ENCODE peak calls at places on chromosomes 11 and 22, in seven cellular contexts. V, C, M, P, R, W and K are unnamed samples.

GRCh38 chr22:20438066-20438677 is 547 bp upstream of the SCARF2 start:
- DNase-seq in M (no peak), V (no peak), W (no peak), R (no peak), P (no peak), C (no peak), K (no peak)

GRCh38 chr11:1099519-1100355 is 25.1 kb downstream of the MUC2 start:
- DNase-seq in C (no peak), R (no peak), P (no peak), W (no peak), V (no peak), M (no peak), K (no peak)

GRCh38 chr11:77087723-77088225 is 14.9 kb upstream of the OMP start:
- DNase-seq in V (no peak), W (no peak), M (no peak), P (no peak), R (no peak), C (no peak), K (no peak)

GRCh38 chr22:21582801-21583740 is 15.6 kb downstream of the UBE2L3 start:
- DNase-seq in V (no peak), W (no peak), P (no peak), R (no peak), C (peak; percentile 39), M (no peak), K (no peak)

GRCh38 chr22:50009765-50010675 is 2.5 kb downstream of the IL17REL start:
- DNase-seq in P (no peak), C (no peak), R (no peak), V (no peak), W (no peak), M (no peak), K (peak; percentile 7)

GRCh38 chr22:44664149-44664548 is 37.9 kb upstream of the PRR5 start:
- DNase-seq in W (peak; percentile 47), V (no peak), M (peak; percentile 74), P (no peak), C (no peak), R (peak; percentile 51), K (peak; percentile 69)

GRCh38 chr11:61974766-61975631 is 7.6 kb upstream of the FTH1 start:
- DNase-seq in M (no peak), V (peak; percentile 66), C (no peak), P (peak; percentile 39), W (no peak), R (peak; percentile 80), K (no peak)

GRCh38 chr11:85806876-85807275 is 4.1 kb downstream of the SYTL2 start:
- DNase-seq in W (no peak), C (no peak), M (no peak), R (no peak), V (no peak), P (no peak), K (no peak)

GRCh38 chr11:12888525-12889158 is 120.5 kb upstream of the RASSF10 start:
- DNase-seq in P (peak; percentile 77), W (peak; percentile 49), V (peak; percentile 82), R (peak; percentile 91), M (peak; percentile 49), C (peak; percentile 73), K (peak; percentile 86)

GRCh38 chr22:44311104-44311854 is 1.5 kb downstream of the SHISAL1 start:
- DNase-seq in C (no peak), W (no peak), V (no peak), M (no peak), P (no peak), R (no peak), K (no peak)

GRCh38 chr11:80937831-80938230 is 1497.0 kb upstream of the TENM4 start:
- DNase-seq in M (no peak), P (no peak), V (no peak), C (no peak), R (no peak), W (no peak), K (no peak)

GRCh38 chr11:79212711-79213110 is 228.1 kb downstream of the TENM4 start:
- DNase-seq in M (no peak), R (no peak), P (no peak), C (no peak), V (no peak), W (no peak), K (no peak)

GRCh38 chr11:48093795-48094642 is 113.7 kb downstream of the PTPRJ start:
- DNase-seq in V (peak; percentile 56), W (no peak), R (no peak), C (no peak), P (no peak), M (no peak), K (no peak)

GRCh38 chr11:46914363-46914762 is 4.0 kb downstream of the LRP4 start:
- DNase-seq in R (no peak), W (no peak), V (peak; percentile 49), C (no peak), M (no peak), P (no peak), K (peak; percentile 50)
- H3K4me1 ChIP-seq in R (peaks cover 67% of the 10 kb centered on the region), W (peaks cover 22% of the 10 kb centered on the region), V (peaks cover 6% of the 10 kb centered on the region), C (peaks cover 57% of the 10 kb centered on the region), M (peaks cover 18% of the 10 kb centered on the region), P (peaks cover 8% of the 10 kb centered on the region), K (peaks cover 67% of the 10 kb centered on the region)

GRCh38 chr11:134466909-134467567 is 55.0 kb upstream of the B3GAT1 start:
- DNase-seq in M (no peak), W (no peak), V (no peak), P (no peak), R (peak; percentile 60), C (no peak), K (no peak)

GRCh38 chr11:134464981-134465730 is 53.1 kb upstream of the B3GAT1 start:
- DNase-seq in R (no peak), V (no peak), P (no peak), C (no peak), M (no peak), W (no peak), K (no peak)

GRCh38 chr11:134468081-134468668 is 56.1 kb upstream of the B3GAT1 start:
- DNase-seq in M (no peak), R (no peak), V (no peak), P (no peak), C (no peak), W (no peak), K (no peak)

GRCh38 chr11:134464196-134464595 is 52.2 kb upstream of the B3GAT1 start:
- DNase-seq in M (no peak), R (no peak), P (no peak), C (no peak), W (no peak), V (no peak), K (no peak)

DNA sequence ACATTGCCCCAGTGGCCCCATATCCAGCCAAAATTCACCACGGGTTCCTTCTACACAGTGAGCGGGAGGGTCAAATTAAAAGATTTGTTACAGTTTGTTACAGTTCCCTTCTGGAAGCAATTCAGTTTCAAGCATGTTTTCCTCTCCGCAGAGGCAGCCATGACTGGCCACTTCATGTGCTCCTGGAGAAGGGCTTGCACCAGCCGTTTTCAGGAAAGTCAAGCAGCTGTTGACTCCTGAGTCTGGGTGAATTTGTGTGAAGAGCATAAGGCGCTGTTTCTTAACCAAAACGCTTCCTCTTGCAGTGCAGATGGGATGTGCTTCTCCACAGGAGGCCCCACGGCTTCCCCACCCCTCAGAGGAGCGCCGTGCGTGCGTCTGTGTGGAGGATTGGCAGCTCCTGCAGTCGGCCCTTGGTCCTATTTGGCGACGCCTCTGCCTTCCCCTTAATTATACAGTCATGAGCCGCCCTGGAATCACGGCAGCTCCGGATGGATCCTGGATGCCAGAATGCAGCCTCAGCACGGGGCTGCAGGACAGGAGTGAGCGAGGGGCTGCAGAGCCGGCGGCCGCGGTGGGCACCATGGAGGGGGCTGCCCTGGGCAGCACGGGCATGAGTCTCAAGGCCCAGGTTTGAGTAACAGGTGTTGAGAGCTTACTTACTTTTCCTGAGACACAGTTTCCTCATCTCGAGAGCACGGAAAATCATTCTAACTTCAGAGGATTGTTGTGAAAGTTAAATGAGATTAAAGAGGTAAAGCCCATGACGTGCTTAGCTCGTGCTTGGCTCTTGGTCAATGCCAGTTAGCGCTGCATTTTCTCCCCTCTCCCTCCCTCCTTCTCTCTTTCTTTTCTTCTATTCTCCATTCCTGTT is 54.2 kb upstream of the B3GAT1 start:
- DNase-seq in R (peak; percentile 66), W (no peak), C (no peak), M (no peak), P (no peak), V (no peak), K (no peak)
- H3K4me3 ChIP-seq in R (peak overlapping the region; percentile 4), W (no peak overlapping the region), C (no peak overlapping the region), M (no peak overlapping the region), P (no peak overlapping the region), V (no peak overlapping the region), K (no peak overlapping the region)

GRCh38 chr11:69033431-69033830 is 15.3 kb upstream of the TPCN2 start:
- DNase-seq in P (no peak), V (no peak), C (no peak), W (no peak), M (no peak), R (no peak), K (no peak)

GRCh38 chr11:69027704-69028372 is 14.8 kb upstream of the MRGPRF start:
- DNase-seq in M (no peak), C (no peak), R (no peak), V (no peak), W (no peak), P (peak; percentile 41), K (no peak)

GRCh38 chr11:69034123-69034522 is 14.6 kb upstream of the TPCN2 start:
- DNase-seq in M (no peak), V (no peak), W (no peak), P (no peak), R (no peak), C (no peak), K (no peak)

GRCh38 chr11:69032833-69033232 is 15.9 kb upstream of the TPCN2 start:
- DNase-seq in C (no peak), V (no peak), W (no peak), M (no peak), P (no peak), R (no peak), K (no peak)

DNA sequence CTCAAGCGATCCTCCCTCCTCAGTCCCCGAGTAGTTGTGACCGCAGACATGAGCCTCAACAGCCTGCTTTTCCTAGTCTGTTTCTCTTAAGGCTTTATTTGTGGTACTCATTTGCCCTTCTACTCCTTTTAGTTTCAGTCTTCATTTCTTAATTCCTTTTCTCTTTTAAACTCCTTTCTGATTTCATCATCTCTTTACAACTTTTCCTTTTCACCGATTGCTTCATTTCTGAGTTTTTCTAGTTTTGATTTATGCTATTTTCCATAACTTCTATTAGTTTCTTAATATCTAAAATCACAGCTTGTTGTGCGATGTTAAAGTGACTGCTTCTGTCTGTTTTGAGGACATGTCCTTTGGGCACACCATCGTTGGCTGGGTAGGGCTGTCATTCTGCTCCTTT is 17.3 kb upstream of the MRGPRF start:
- DNase-seq in V (no peak), C (no peak), M (no peak), W (no peak), P (no peak), R (no peak), K (no peak)
- H3K4me1 ChIP-seq in V (no peaks in the 10 kb centered on the region), C (no peaks in the 10 kb centered on the region), M (no peaks in the 10 kb centered on the region), W (no peaks in the 10 kb centered on the region), P (peaks cover 4% of the 10 kb centered on the region), R (peaks cover 2% of the 10 kb centered on the region), K (no peaks in the 10 kb centered on the region)

DNA sequence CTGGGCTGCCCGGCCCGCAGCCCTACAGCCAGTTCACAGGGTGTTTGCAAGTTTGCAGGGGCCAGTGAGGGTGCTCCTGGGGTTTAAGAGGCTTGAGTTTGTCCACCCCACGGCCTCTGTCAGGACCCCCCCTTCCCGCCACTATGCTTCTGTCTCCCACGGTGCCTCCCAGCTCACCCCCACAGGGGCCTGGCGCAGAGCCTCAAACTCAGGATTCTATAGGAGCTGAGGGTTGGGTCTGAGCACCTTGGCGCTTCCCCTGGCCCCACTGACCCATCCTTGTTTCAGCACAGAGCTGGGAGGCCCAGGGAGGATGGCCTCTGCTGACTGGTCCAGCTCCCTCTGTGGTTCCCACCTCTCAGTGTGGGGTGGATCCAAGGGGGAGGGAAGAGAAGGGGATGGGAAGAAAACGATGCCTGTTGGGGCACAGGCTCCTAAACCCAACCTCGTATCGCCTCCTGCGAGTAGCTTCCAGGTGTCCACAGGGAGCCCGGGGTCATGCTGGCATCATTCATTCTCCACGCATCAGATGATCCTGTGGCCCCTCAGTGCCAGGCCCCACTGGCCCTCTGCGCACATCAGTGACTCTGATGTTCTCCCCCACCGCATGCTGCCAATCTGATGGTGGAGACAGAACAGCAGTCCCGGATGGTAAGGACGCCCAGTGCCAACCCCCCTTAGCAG is 5.0 kb downstream of the MYEOV start:
- DNase-seq in M (no peak), W (no peak), C (no peak), R (no peak), V (peak; percentile 62), P (peak; percentile 65), K (no peak)
- H3K4me3 ChIP-seq in M (peak overlapping the region; percentile 23), W (no peak overlapping the region), C (peak overlapping the region; percentile 72), R (peak overlapping the region; percentile 17), V (peak overlapping the region; percentile 4), P (peak overlapping the region; percentile 9), K (peak overlapping the region; percentile 45)